ENCODE peak calls at places on chromosome 18, in six cellular contexts. L is dorsolateral prefrontal cortex; W is foreskin fibroblast; C is ACHN; G is naive thymus-derived CD4-positive, alpha-beta T cell; X is frontal cortex. I is an unnamed sample.

GRCh38 chr18:79481041-79481790 is 85.5 kb downstream of the NFATC1 start:
- DNase-seq in L (no peak), W (no peak), C (no peak), G (no peak), X (no peak), I (no peak)

GRCh38 chr18:57080479-57080878 is 66.4 kb upstream of the BOD1L2 start:
- DNase-seq in L (no peak), W (no peak), C (no peak), G (no peak), X (no peak), I (no peak)

GRCh38 chr18:55236150-55236931 is 277.1 kb upstream of the CCDC68 start:
- DNase-seq in L (no peak), W (no peak), C (no peak), G (no peak), X (no peak), I (no peak)

GRCh38 chr18:25490316-25490715 is 138.3 kb upstream of the ZNF521 start:
- DNase-seq in L (no peak), W (no peak), C (no peak), G (no peak), X (no peak), I (no peak)

GRCh38 chr18:57190026-57190425 is 43.1 kb downstream of the BOD1L2 start:
- DNase-seq in L (no peak), W (no peak), C (no peak), G (no peak), X (no peak), I (no peak)

GRCh38 chr18:6414118-6414722 is 491 bp downstream of the L3MBTL4 start:
- DNase-seq in L (peak; percentile 40), W (no peak), C (peak; percentile 67), G (no peak), X (peak; percentile 82), I (peak; percentile 52)

GRCh38 chr18:21242141-21243040 is at the start of gene GREB1L:
- DNase-seq in L (peak; percentile 42), W (peak; percentile 28), C (peak; percentile 43), G (no peak), X (peak; percentile 83), I (no peak)

GRCh38 chr18:68916734-68917133 is 118.9 kb downstream of the CCDC102B start:
- DNase-seq in L (no peak), W (no peak), C (no peak), G (no peak), X (no peak), I (no peak)

GRCh38 chr18:79577451-79578395 is 101.9 kb upstream of the CTDP1 start:
- DNase-seq in L (no peak), W (no peak), C (no peak), G (no peak), X (no peak), I (no peak)

GRCh38 chr18:76495435-76496199 is 575 bp upstream of the ZNF516 start:
- DNase-seq in L (no peak), W (peak; percentile 50), C (peak; percentile 51), G (peak; percentile 28), X (no peak), I (no peak)

GRCh38 chr18:59459352-59460059 is 100.4 kb upstream of the LMAN1 start:
- DNase-seq in L (no peak), W (peak; percentile 42), C (peak; percentile 24), G (no peak), X (no peak), I (no peak)

GRCh38 chr18:7945882-7946281 is 378.8 kb downstream of the PTPRM start:
- DNase-seq in L (no peak), W (peak; percentile 91), C (peak; percentile 92), G (no peak), X (no peak), I (no peak)

GRCh38 chr18:50754297-50754696 is 65.5 kb downstream of the MRO start:
- DNase-seq in L (no peak), W (no peak), C (no peak), G (no peak), X (no peak), I (no peak)

GRCh38 chr18:62606106-62606505 is 83.3 kb downstream of the ZCCHC2 start:
- DNase-seq in L (no peak), W (no peak), C (no peak), G (no peak), X (no peak), I (no peak)